ENCODE peak calls at places on chromosomes 12 and 14, in eight cellular contexts. T, E, G, I, J, Y, B and M are unnamed samples.

GRCh38 chr12:78888583-78888982 is 24.0 kb downstream of the SYT1 start:
- DNase-seq in B (no peak), I (no peak), T (no peak), J (no peak), E (no peak), G (no peak), Y (no peak), M (no peak)

GRCh38 chr14:35287481-35288013 is 4.6 kb upstream of the PSMA6 start:
- DNase-seq in B (no peak), E (no peak), G (no peak), T (no peak), I (peak), Y (peak), J (no peak), M (no peak)

GRCh38 chr14:65259000-65259399 is 153.5 kb upstream of the FUT8 start:
- DNase-seq in Y (no peak), J (no peak), E (no peak), I (no peak), G (no peak), T (no peak), B (no peak), M (no peak)

GRCh38 chr12:102871014-102871413 is 46.0 kb downstream of the PAH start:
- DNase-seq in G (no peak), T (no peak), E (no peak), J (no peak), B (no peak), Y (no peak), I (no peak), M (no peak)

GRCh38 chr14:37170993-37171392 is 1.4 kb downstream of the SLC25A21 start:
- DNase-seq in B (no peak), I (no peak), Y (no peak), G (no peak), T (no peak), E (no peak), J (no peak), M (no peak)

GRCh38 chr12:131007031-131007793 is 53.5 kb downstream of the ADGRD1 start:
- DNase-seq in B (no peak), Y (no peak), E (no peak), T (peak), G (peak), I (no peak), J (no peak), M (no peak)

GRCh38 chr12:46786774-46787173 is 39.0 kb downstream of the SLC38A4 start:
- DNase-seq in Y (no peak), B (no peak), G (no peak), I (no peak), J (no peak), E (no peak), T (no peak), M (no peak)

GRCh38 chr12:96392397-96392796 is 7.8 kb downstream of the CDK17 start:
- DNase-seq in G (no peak), I (no peak), Y (no peak), J (no peak), E (no peak), B (no peak), T (no peak), M (no peak)

GRCh38 chr14:91466192-91466591 is 43.9 kb downstream of the PPP4R3A start:
- DNase-seq in G (no peak), E (no peak), Y (no peak), T (no peak), I (no peak), J (peak), B (peak), M (no peak)

GRCh38 chr12:127594351-127594970 is 672.5 kb upstream of the TMEM132C start:
- DNase-seq in E (no peak), T (no peak), G (no peak), I (no peak), Y (no peak), J (peak), B (no peak), M (no peak)

GRCh38 chr12:25257590-25258324 is 7.0 kb upstream of the KRAS start:
- DNase-seq in J (no peak), Y (no peak), T (no peak), I (no peak), G (no peak), E (no peak), B (no peak), M (no peak)

GRCh38 chr14:74333909-74334308 is 14.4 kb upstream of the VRTN start:
- DNase-seq in E (no peak), G (no peak), I (no peak), T (no peak), J (no peak), B (no peak), Y (no peak), M (no peak)

GRCh38 chr14:67541448-67542387 is 8.6 kb downstream of the PLEKHH1 start:
- DNase-seq in G (no peak), I (no peak), T (peak), Y (peak), J (no peak), B (no peak), E (no peak), M (no peak)

GRCh38 chr14:58639842-58640484 is 2.2 kb downstream of the DACT1 start:
- DNase-seq in E (no peak), B (peak), T (peak), J (peak), G (peak), Y (no peak), I (no peak), M (peak)